ENCODE peak calls at places on chromosomes 2 and 18, in six cellular contexts. V is DND-41, N is upper lobe of right lung, F is AG09309, A is GM06990, B is breast epithelium. P is an unnamed sample.

GRCh38 chr2:164560181-164560792 is 61.0 kb downstream of the GRB14 start:
- DNase-seq in F (peak; percentile 11), B (no peak), A (no peak), N (no peak), V (no peak), P (no peak)

GRCh38 chr2:41610501-41611242 is 437.1 kb upstream of the PKDCC start:
- DNase-seq in A (no peak), N (no peak), B (no peak), V (no peak), F (no peak), P (no peak)

GRCh38 chr2:187993516-187993915 is 298.2 kb upstream of the GULP1 start:
- DNase-seq in V (no peak), N (no peak), F (no peak), A (no peak), B (no peak), P (no peak)

GRCh38 chr2:229775614-229776313 is 61.4 kb upstream of the DNER start:
- DNase-seq in B (no peak), V (peak; percentile 12), N (no peak), A (no peak), F (no peak), P (no peak)

GRCh38 chr2:177000408-177000807 is 212.2 kb upstream of the HNRNPA3 start:
- DNase-seq in F (no peak), N (no peak), B (no peak), A (no peak), V (no peak), P (no peak)

GRCh38 chr2:217222511-217222910 is 362.6 kb upstream of the TNP1 start:
- DNase-seq in V (no peak), N (no peak), A (peak; percentile 81), B (no peak), F (no peak), P (peak; percentile 86)

GRCh38 chr2:118169359-118170005 is 81.2 kb downstream of the INSIG2 start:
- DNase-seq in V (no peak), N (no peak), B (no peak), A (no peak), F (no peak), P (no peak)

GRCh38 chr2:219078126-219078525 is 17.4 kb upstream of the IHH start:
- DNase-seq in B (no peak), F (no peak), V (no peak), A (no peak), N (no peak), P (no peak)

GRCh38 chr18:34741401-34741800 is 31.3 kb downstream of the DTNA start:
- DNase-seq in V (no peak), B (no peak), A (no peak), N (no peak), F (no peak), P (no peak)

GRCh38 chr2:128314348-128315121 is 4.1 kb downstream of the HS6ST1 start:
- DNase-seq in F (no peak), B (peak; percentile 63), N (no peak), V (no peak), A (no peak), P (no peak)

GRCh38 chr2:71919701-71920100 is 228.0 kb downstream of the CYP26B1 start:
- DNase-seq in F (no peak), N (no peak), A (no peak), V (no peak), B (no peak), P (no peak)

GRCh38 chr18:25033747-25034471 is 318.1 kb downstream of the ZNF521 start:
- DNase-seq in F (no peak), N (no peak), V (no peak), A (no peak), B (no peak), P (no peak)

GRCh38 chr2:100987974-100988373 is 14.1 kb upstream of the RPL31 start:
- DNase-seq in A (no peak), V (no peak), N (no peak), F (no peak), B (no peak), P (no peak)

GRCh38 chr18:48459471-48459870 is 50.3 kb upstream of the ZBTB7C start:
- DNase-seq in B (no peak), A (no peak), N (no peak), F (no peak), V (no peak), P (no peak)

GRCh38 chr2:109663721-109664120 is 49.6 kb downstream of the SOWAHC start:
- DNase-seq in A (no peak), V (no peak), F (peak; percentile 51), N (no peak), B (no peak), P (no peak)

GRCh38 chr18:9796933-9797549 is 88.7 kb upstream of the TXNDC2 start:
- DNase-seq in V (no peak), F (no peak), A (no peak), N (no peak), B (no peak), P (no peak)

GRCh38 chr2:225165052-225165451 is 122.8 kb upstream of the DOCK10 start:
- DNase-seq in N (no peak), B (no peak), F (no peak), A (no peak), V (no peak), P (no peak)

GRCh38 chr18:43661570-43661969 is 384.3 kb upstream of the SYT4 start:
- DNase-seq in F (peak; percentile 52), B (no peak), V (peak; percentile 31), N (no peak), A (no peak), P (peak; percentile 13)

GRCh38 chr2:158325782-158326335 is 130.7 kb downstream of the CCDC148 start:
- DNase-seq in B (no peak), N (no peak), A (no peak), V (no peak), F (no peak), P (no peak)

GRCh38 chr2:136990316-136990715 is 225.0 kb downstream of the THSD7B start:
- DNase-seq in B (no peak), F (no peak), N (no peak), A (no peak), V (no peak), P (no peak)

GRCh38 chr2:144508162-144508765 is 11.7 kb downstream of the ZEB2 start:
- DNase-seq in A (no peak), B (no peak), N (no peak), F (no peak), V (no peak), P (no peak)

GRCh38 chr2:144507441-144508161 is 12.3 kb downstream of the ZEB2 start:
- DNase-seq in F (no peak), A (no peak), V (no peak), N (no peak), B (no peak), P (no peak)

GRCh38 chr2:144510206-144510991 is 9.5 kb downstream of the ZEB2 start:
- DNase-seq in A (no peak), F (no peak), N (no peak), V (no peak), B (no peak), P (no peak)

GRCh38 chr2:144509548-144510205 is 10.2 kb downstream of the ZEB2 start:
- DNase-seq in F (no peak), N (no peak), B (no peak), V (no peak), A (no peak), P (no peak)

DNA sequence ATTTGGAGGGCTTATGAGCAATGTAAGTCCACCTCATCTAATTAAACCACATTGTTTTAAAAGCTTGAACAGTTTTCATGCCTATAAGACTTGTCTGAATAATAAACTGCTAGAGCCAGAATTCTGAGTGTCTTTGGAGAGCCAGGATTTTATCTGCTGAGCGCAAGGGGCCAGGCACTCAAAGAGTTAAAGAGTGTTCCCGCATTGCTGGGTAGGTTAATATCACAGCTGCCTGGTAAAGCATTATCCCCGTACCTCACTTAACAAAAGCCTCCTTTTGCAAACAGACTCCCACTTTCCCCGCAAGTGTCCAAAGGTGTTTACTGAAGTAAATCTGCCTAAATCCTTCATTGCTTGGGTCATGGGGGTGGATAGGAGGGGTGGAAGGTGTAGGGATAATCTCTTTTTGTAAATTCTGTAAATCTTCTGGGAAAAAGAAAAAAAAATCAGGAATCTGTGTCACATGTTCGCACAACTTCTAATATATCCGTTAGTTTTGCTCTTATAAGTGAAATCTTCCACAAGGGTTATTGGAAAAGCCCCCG is 10.8 kb downstream of the ZEB2 start:
- DNase-seq in V (no peak), B (no peak), N (no peak), A (no peak), F (no peak), P (no peak)
- H3K4me3 ChIP-seq in V (no peak overlapping the region), B (no peak overlapping the region), N (peak overlapping the region; percentile 25), A (no peak overlapping the region), F (no peak overlapping the region), P (no peak overlapping the region)

DNA sequence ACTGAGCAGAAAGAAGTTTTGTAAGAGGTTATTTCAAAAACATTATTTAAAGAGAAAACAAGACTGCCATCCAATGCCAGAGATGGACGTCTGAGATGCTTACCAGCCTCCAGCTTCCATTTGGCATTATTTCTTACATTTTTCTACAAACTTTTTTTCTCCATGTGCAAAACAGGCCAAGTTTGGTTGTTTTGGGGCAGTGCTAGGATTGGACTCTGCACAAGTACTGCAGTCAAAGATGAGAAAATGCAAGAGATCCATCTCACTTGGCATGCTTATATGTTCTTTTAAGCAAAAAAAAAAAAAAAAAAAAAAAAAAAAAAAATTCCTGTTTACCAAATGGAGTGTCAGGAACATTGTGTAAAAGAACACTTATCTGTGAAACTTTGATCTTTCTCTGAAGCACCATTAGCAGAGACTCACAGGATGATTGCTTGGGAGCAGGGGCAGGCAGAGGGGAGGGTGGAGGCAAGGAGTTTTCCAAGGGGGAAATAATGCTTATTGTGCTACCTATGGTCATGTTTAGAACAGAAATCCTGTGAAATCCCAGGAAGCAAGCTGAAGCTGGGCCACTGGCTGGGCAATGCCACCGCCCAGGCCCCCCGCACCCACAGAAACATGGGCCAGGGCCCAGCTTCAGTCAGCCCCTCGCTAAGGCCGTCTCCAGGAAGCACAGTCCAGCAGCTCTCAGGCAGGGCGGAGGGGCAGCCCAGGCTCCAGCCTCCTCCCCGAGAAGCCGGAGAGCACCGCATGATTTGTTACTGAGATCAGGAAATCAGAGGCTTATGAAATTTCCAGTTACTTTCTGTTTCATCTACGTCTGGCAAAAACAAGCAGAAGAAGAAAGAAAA is 229.4 kb downstream of the ZNF516 start:
- DNase-seq in A (no peak), N (peak; percentile 76), F (peak; percentile 3), V (no peak), B (no peak), P (no peak)
- H3K4me3 ChIP-seq in A (no peak overlapping the region), N (peak overlapping the region; percentile 24), F (peak overlapping the region; percentile 35), V (no peak overlapping the region), B (peak overlapping the region; percentile 26), P (no peak overlapping the region)

GRCh38 chr2:11156396-11157075 is 1.3 kb downstream of the SLC66A3 start:
- DNase-seq in N (no peak), A (no peak), V (no peak), B (no peak), F (no peak), P (no peak)
- H3K4me3 ChIP-seq in N (peak overlapping the region; percentile 80), A (no peak overlapping the region), V (no peak overlapping the region), B (peak overlapping the region; percentile 79), F (no peak overlapping the region), P (no peak overlapping the region)

DNA sequence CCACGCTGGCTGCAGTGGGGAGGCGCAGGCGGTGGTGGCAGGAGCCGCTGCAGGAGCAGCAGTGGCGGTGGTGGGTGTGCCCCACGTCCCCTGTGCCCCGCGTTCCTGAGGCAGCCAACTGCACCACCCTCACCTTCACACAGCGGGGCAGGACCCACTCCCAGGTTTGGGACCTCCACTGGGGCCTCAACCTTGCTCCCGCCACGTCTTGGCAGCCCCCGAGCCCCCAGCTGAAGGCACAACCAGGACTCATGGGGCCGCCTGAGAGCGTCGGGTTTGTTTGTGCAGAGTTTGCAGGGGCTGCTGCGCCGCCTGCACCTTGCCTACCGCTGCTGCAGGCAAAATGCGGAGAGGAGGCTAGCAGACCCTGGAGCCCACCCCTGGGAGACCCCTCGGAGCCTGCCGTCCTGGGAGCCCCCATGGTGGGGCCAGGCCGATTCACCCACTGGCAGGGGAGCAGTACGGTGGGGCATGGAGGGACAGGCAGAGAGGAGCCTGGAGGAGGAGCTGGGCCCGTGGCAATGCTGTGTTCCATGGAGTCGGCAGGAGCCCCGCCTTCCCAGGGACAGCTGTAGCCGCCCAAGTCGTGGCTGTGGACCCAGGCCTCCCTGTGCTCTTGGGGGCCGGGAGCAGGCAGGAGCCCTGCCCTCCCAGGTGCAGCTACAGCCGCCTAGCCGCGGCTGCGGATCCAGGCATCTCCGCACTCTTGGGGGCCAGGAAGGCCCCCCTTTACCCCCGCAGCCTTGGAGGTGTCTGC is 14.7 kb upstream of the EML6 start:
- DNase-seq in F (no peak), V (no peak), B (peak; percentile 57), A (peak; percentile 20), N (peak; percentile 77), P (no peak)
- H3K4me3 ChIP-seq in F (peak overlapping the region; percentile 44), V (no peak overlapping the region), B (peak overlapping the region; percentile 53), A (peak overlapping the region; percentile 45), N (peak overlapping the region; percentile 51), P (peak overlapping the region; percentile 16)